ENCODE peak calls at places on chromosomes 3 and 15, in five cellular contexts. One of them, this sample, is unnamed.

GRCh38 chr15:43330780-43331086 is 360 bp upstream of the LCMT2 start:
- DNase-seq in choroid plexus epithelial cell: no peak
- DNase-seq in left lung: no peak
- DNase-seq in sciatic nerve: no peak
- DNase-seq in lower lobe of right lung: no peak
- DNase-seq in this sample: no peak

GRCh38 chr3:184003187-184003967 is 14.3 kb downstream of the ABCC5 start:
- DNase-seq in choroid plexus epithelial cell: peak; percentile 68
- DNase-seq in left lung: no peak
- DNase-seq in sciatic nerve: no peak
- DNase-seq in lower lobe of right lung: no peak
- DNase-seq in this sample: peak; percentile 90

GRCh38 chr15:81809543-81809942 is 236.3 kb downstream of the MEX3B start:
- DNase-seq in choroid plexus epithelial cell: peak; percentile 19
- DNase-seq in left lung: no peak
- DNase-seq in sciatic nerve: no peak
- DNase-seq in lower lobe of right lung: no peak
- DNase-seq in this sample: no peak

GRCh38 chr3:7779331-7779730 is 722.3 kb upstream of the LMCD1 start:
- DNase-seq in choroid plexus epithelial cell: peak; percentile 27
- DNase-seq in left lung: no peak
- DNase-seq in sciatic nerve: no peak
- DNase-seq in lower lobe of right lung: no peak
- DNase-seq in this sample: peak; percentile 60

GRCh38 chr15:55552926-55553325 is 35.2 kb downstream of the PYGO1 start:
- DNase-seq in choroid plexus epithelial cell: peak; percentile 89
- DNase-seq in left lung: no peak
- DNase-seq in sciatic nerve: no peak
- DNase-seq in lower lobe of right lung: peak; percentile 50
- DNase-seq in this sample: peak; percentile 84

GRCh38 chr3:124467980-124468902 is 262.0 kb upstream of the UMPS start:
- DNase-seq in choroid plexus epithelial cell: peak; percentile 59
- DNase-seq in left lung: peak; percentile 64
- DNase-seq in sciatic nerve: no peak
- DNase-seq in lower lobe of right lung: no peak
- DNase-seq in this sample: peak; percentile 10

GRCh38 chr3:176795897-176796296 is 401.4 kb downstream of the TBL1XR1 start:
- DNase-seq in choroid plexus epithelial cell: peak; percentile 1
- DNase-seq in left lung: no peak
- DNase-seq in sciatic nerve: no peak
- DNase-seq in lower lobe of right lung: no peak
- DNase-seq in this sample: peak; percentile 37

GRCh38 chr3:101675709-101676218 is 1.2 kb downstream of the ZBTB11 start:
- DNase-seq in choroid plexus epithelial cell: peak; percentile 13
- DNase-seq in left lung: no peak
- DNase-seq in sciatic nerve: peak; percentile 78
- DNase-seq in lower lobe of right lung: peak; percentile 66
- DNase-seq in this sample: no peak

GRCh38 chr3:17553080-17553479 is 189.4 kb downstream of the TBC1D5 start:
- DNase-seq in choroid plexus epithelial cell: peak; percentile 33
- DNase-seq in left lung: no peak
- DNase-seq in sciatic nerve: no peak
- DNase-seq in lower lobe of right lung: no peak
- DNase-seq in this sample: no peak

This sample was measured in astrocyte.